ENCODE peak calls at places on chromosomes 6 and 20, in eight cellular contexts. P, W, M, K, G, C, F and L are unnamed samples.

GRCh38 chr20:23264545-23264944 is 86.0 kb upstream of the NXT1 start:
- DNase-seq in P (no peak), W (no peak), M (no peak), K (no peak), G (no peak), C (no peak), F (no peak), L (no peak)

GRCh38 chr6:49906511-49906910 is 40.2 kb upstream of the CRISP1 start:
- DNase-seq in P (no peak), W (peak), M (no peak), K (peak), G (no peak), C (no peak), F (no peak), L (no peak)

GRCh38 chr6:131792091-131792496 is 15.7 kb upstream of the ENPP1 start:
- DNase-seq in P (no peak), W (no peak), M (no peak), K (no peak), G (no peak), C (no peak), F (no peak), L (no peak)

GRCh38 chr6:151358475-151358874 is 32.9 kb downstream of the ZBTB2 start:
- DNase-seq in P (no peak), W (no peak), M (no peak), K (no peak), G (no peak), C (no peak), F (no peak), L (no peak)

GRCh38 chr6:123967900-123968299 is 164.2 kb downstream of the NKAIN2 start:
- DNase-seq in P (no peak), W (no peak), M (no peak), K (no peak), G (no peak), C (no peak), F (no peak), L (no peak)

GRCh38 chr20:21214431-21214830 is 88.5 kb downstream of the KIZ start:
- DNase-seq in P (no peak), W (no peak), M (no peak), K (no peak), G (no peak), C (no peak), F (no peak), L (no peak)

GRCh38 chr20:56801991-56802740 is 173.1 kb downstream of the TFAP2C start:
- DNase-seq in P (no peak), W (no peak), M (no peak), K (no peak), G (no peak), C (no peak), F (no peak), L (no peak)

GRCh38 chr20:22861231-22861980 is 173.7 kb upstream of the SSTR4 start:
- DNase-seq in P (no peak), W (no peak), M (no peak), K (no peak), G (no peak), C (no peak), F (no peak), L (no peak)

GRCh38 chr6:24924956-24925355 is 10.8 kb downstream of the RIPOR2 start:
- DNase-seq in P (no peak), W (no peak), M (no peak), K (no peak), G (no peak), C (no peak), F (no peak), L (no peak)

GRCh38 chr6:153215242-153215641 is 84.2 kb upstream of the RGS17 start:
- DNase-seq in P (no peak), W (no peak), M (no peak), K (peak), G (no peak), C (no peak), F (no peak), L (no peak)

GRCh38 chr6:35688605-35689322 is at the start of gene FKBP5:
- DNase-seq in P (peak), W (peak), M (peak), K (peak), G (peak), C (peak), F (peak), L (peak)

GRCh38 chr6:120873125-120873865 is 461.0 kb downstream of the TBC1D32 start:
- DNase-seq in P (no peak), W (no peak), M (no peak), K (no peak), G (no peak), C (no peak), F (no peak), L (no peak)

GRCh38 chr6:97110149-97110548 is 172.9 kb downstream of the MMS22L start:
- DNase-seq in P (no peak), W (no peak), M (no peak), K (no peak), G (no peak), C (no peak), F (no peak), L (no peak)

GRCh38 chr20:23254505-23254904 is 96.1 kb upstream of the NXT1 start:
- DNase-seq in P (no peak), W (no peak), M (no peak), K (no peak), G (no peak), C (no peak), F (no peak), L (no peak)

GRCh38 chr6:129672345-129672691 is 37.7 kb downstream of the ARHGAP18 start:
- DNase-seq in P (no peak), W (no peak), M (no peak), K (no peak), G (no peak), C (no peak), F (no peak), L (no peak)

GRCh38 chr20:9166153-9166780 is 97.4 kb downstream of the PLCB4 start:
- DNase-seq in P (no peak), W (no peak), M (no peak), K (no peak), G (no peak), C (no peak), F (no peak), L (no peak)

GRCh38 chr20:20454850-20455627 is 87.1 kb downstream of the INSM1 start:
- DNase-seq in P (no peak), W (no peak), M (no peak), K (peak), G (no peak), C (no peak), F (no peak), L (no peak)

GRCh38 chr6:127586372-127586771 is 9.4 kb downstream of the C6orf58 start:
- DNase-seq in P (no peak), W (no peak), M (no peak), K (no peak), G (no peak), C (no peak), F (peak), L (no peak)

GRCh38 chr6:111566873-111567517 is 38.7 kb downstream of the TRAF3IP2 start:
- DNase-seq in P (peak), W (no peak), M (no peak), K (no peak), G (no peak), C (peak), F (no peak), L (no peak)

GRCh38 chr6:40778186-40778585 is 191.0 kb upstream of the LRFN2 start:
- DNase-seq in P (no peak), W (no peak), M (no peak), K (no peak), G (no peak), C (no peak), F (no peak), L (no peak)

GRCh38 chr20:20276806-20277530 is 90.9 kb upstream of the INSM1 start:
- DNase-seq in P (no peak), W (no peak), M (no peak), K (no peak), G (no peak), C (no peak), F (no peak), L (no peak)

GRCh38 chr6:12751694-12752304 is 35.2 kb downstream of the PHACTR1 start:
- DNase-seq in P (no peak), W (peak), M (peak), K (no peak), G (peak), C (peak), F (peak), L (peak)

GRCh38 chr20:24017160-24017761 is 28.7 kb upstream of the GGTLC1 start:
- DNase-seq in P (no peak), W (no peak), M (no peak), K (no peak), G (no peak), C (no peak), F (no peak), L (no peak)

GRCh38 chr20:37917436-37917835 is 14.5 kb downstream of the VSTM2L start:
- DNase-seq in P (no peak), W (no peak), M (no peak), K (no peak), G (no peak), C (no peak), F (no peak), L (no peak)

GRCh38 chr6:113182370-113183141 is 674.6 kb upstream of the MARCKS start:
- DNase-seq in P (no peak), W (no peak), M (no peak), K (no peak), G (no peak), C (no peak), F (no peak), L (no peak)
- TF ChIP-seq CTCF in P (no peak), W (no peak), M (no peak), K (no peak), G (no peak), C (no peak), F (no peak), L (no peak)

DNA sequence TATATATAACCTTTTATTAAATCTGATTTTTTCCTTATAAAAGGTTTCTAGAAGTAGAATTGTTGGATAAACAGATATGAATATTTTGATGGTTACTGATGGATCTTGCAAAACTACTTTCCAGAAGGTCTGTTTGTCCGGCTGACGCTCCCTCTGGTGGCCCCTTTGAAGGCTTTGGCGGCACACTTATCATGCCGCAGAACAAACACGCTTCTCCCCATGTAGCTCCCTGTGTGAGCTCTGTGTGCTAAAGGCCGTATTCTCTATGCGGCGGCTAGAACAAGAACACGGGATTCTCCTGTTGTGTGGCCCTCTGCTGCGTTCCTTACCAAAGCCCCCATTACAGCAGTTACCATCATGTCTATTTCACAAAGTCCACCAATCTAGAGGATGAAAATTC is 30.0 kb downstream of the PPP1R3G start:
- DNase-seq in P (no peak), W (no peak), M (no peak), K (no peak), G (peak), C (no peak), F (no peak), L (no peak)
- TF ChIP-seq CTCF in P (no peak), W (no peak), M (no peak), K (no peak), G (peak), C (no peak), F (no peak), L (no peak)

GRCh38 chr20:2751868-2752630 is 48.4 kb downstream of the CPXM1 start:
- DNase-seq in P (no peak), W (no peak), M (peak), K (no peak), G (peak), C (no peak), F (no peak), L (peak)
- TF ChIP-seq CTCF in P (peak), W (no peak), M (peak), K (no peak), G (no peak), C (no peak), F (no peak), L (peak)

DNA sequence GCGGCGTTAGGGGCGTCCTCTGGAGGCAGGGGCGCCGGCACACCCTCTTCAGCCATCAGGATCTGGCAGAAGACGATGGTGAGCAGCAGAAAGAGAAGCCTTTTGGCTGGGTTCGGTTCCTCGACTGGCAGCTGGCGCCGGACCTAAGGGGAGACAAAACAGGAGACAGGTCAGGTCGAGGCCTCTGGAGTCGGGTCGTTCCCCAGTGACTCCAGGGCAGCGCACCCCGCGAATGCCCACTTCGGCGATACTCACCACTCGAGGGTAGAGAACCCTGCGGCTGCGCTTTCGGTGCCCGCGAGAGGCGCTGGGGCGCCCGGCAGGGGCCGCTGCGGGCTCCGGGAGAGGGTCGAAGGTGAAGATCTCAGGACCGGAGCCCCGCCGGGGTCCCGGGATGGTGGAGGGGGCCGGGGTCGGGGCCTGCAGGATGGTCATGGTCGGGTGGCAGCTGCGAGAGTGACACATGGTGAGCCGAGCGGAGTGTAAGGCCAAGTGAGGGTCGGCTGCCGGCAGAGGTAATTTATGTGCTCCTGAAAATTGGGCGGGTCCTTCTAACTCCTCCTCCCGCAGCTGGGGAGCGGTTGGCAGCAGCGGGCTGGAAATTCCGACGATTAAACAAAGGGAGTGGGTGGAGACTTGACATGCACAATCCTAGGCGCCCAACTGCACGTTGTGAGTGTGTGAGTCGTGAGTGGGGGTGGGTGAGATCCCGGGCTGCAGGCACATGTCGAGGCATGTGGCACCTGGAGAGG is at the start of gene IER3:
- DNase-seq in P (peak), W (peak), M (peak), K (peak), G (peak), C (peak), F (peak), L (peak)
- TF ChIP-seq CTCF in P (peak), W (peak), M (peak), K (peak), G (peak), C (no peak), F (peak), L (peak)

DNA sequence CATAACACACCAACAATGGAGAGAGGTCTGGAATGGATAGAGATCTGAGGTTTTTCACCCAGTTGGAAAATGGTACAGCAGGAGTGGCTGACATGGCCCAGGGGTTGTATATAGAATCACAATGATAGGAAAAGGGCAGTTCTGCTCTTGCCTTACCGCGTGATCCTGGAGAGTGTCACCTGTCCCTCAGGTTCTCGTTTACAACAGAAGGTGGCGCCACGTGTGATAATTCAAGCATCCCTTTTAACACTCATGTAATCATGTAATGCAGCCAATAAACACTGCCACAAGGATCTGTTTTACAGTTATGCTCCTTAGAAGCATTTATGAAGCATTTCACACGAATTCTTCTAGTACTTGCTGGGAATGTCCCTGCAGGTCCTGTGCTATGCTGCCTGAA is 12.9 kb upstream of the WFDC2 start:
- DNase-seq in P (no peak), W (no peak), M (peak), K (peak), G (peak), C (peak), F (peak), L (peak)
- TF ChIP-seq CTCF in P (peak), W (peak), M (no peak), K (peak), G (no peak), C (peak), F (no peak), L (peak)